ENCODE peak calls at places on chromosomes 12 and 14, in eight cellular contexts. S, A, X, D, B, N, C and U are unnamed samples. For H3K36me3 and H3K27me3, the result is how much of the 10 kb centered on the place peaks cover.

GRCh38 chr14:63543826-63544320 is 696 bp upstream of the PPP2R5E start:
- DNase-seq in A (peak), X (no peak), B (no peak), D (no peak), C (no peak), N (no peak), S (no peak), U (no peak)

GRCh38 chr12:27940756-27941402 is 31.7 kb downstream of the PTHLH start:
- DNase-seq in C (peak), X (peak), N (peak), S (peak), A (peak), B (peak), D (peak), U (peak)

GRCh38 chr12:68530965-68531364 is 79.7 kb upstream of the RAP1B start:
- DNase-seq in S (no peak), N (no peak), D (no peak), A (peak), C (no peak), B (no peak), X (no peak), U (no peak)

GRCh38 chr12:105748806-105749600 is 389.8 kb downstream of the NUAK1 start:
- DNase-seq in X (no peak), S (no peak), N (no peak), B (peak), C (no peak), D (no peak), A (peak), U (no peak)

GRCh38 chr12:60201891-60202290 is 606.1 kb downstream of the SLC16A7 start:
- DNase-seq in S (no peak), X (no peak), N (no peak), B (no peak), D (no peak), A (peak), C (no peak), U (no peak)

GRCh38 chr12:95202691-95203476 is 14.4 kb downstream of the FGD6 start:
- DNase-seq in S (no peak), B (peak), N (no peak), C (no peak), D (no peak), A (no peak), X (no peak), U (no peak)

GRCh38 chr14:45893127-45893526 is 640.1 kb upstream of the MIS18BP1 start:
- DNase-seq in B (no peak), S (no peak), X (no peak), A (no peak), D (no peak), C (no peak), N (no peak), U (no peak)

GRCh38 chr14:83842536-83842935 is 1687.4 kb upstream of the FLRT2 start:
- DNase-seq in C (no peak), X (no peak), S (no peak), N (no peak), B (no peak), D (no peak), A (no peak), U (no peak)

GRCh38 chr14:49089078-49089477 is 497.1 kb downstream of the RPS29 start:
- DNase-seq in S (no peak), C (no peak), N (no peak), A (no peak), D (no peak), X (no peak), B (no peak), U (no peak)

GRCh38 chr12:2267624-2268477 is 215.1 kb downstream of the CACNA1C start:
- DNase-seq in X (no peak), D (peak), A (peak), B (no peak), N (no peak), S (no peak), C (no peak), U (no peak)

GRCh38 chr12:27003421-27004311 is 10.5 kb downstream of the TM7SF3 start:
- DNase-seq in D (no peak), A (no peak), S (no peak), N (no peak), C (no peak), B (no peak), X (no peak), U (no peak)

GRCh38 chr12:100391856-100392255 is 35.0 kb downstream of the SLC17A8 start:
- DNase-seq in X (no peak), B (peak), C (no peak), S (no peak), N (no peak), D (no peak), A (peak), U (peak)

GRCh38 chr12:127241056-127241830 is 1025.7 kb upstream of the TMEM132C start:
- DNase-seq in C (no peak), D (no peak), S (no peak), A (no peak), B (no peak), N (no peak), X (no peak), U (no peak)

GRCh38 chr12:66438601-66439000 is 136.3 kb downstream of the HELB start:
- DNase-seq in B (no peak), N (no peak), X (no peak), A (peak), D (no peak), C (no peak), S (no peak), U (no peak)

GRCh38 chr14:58464652-58465051 is 37.1 kb downstream of the KIAA0586 start:
- DNase-seq in C (no peak), D (no peak), X (no peak), B (no peak), N (no peak), S (no peak), A (no peak), U (no peak)
- H3K36me3 ChIP-seq in C (half or more), D (under half), X (half or more), B (under half), N (under half), S (half or more), A (half or more), U (under half)

GRCh38 chr12:131600160-131600532 is 110.7 kb upstream of the SFSWAP start:
- DNase-seq in D (no peak), C (no peak), S (no peak), X (no peak), A (no peak), B (no peak), N (no peak), U (no peak)
- H3K27me3 ChIP-seq in D (under half), C (under half), S (under half), X (under half), A (under half), B (under half), N (under half), U (under half)

DNA sequence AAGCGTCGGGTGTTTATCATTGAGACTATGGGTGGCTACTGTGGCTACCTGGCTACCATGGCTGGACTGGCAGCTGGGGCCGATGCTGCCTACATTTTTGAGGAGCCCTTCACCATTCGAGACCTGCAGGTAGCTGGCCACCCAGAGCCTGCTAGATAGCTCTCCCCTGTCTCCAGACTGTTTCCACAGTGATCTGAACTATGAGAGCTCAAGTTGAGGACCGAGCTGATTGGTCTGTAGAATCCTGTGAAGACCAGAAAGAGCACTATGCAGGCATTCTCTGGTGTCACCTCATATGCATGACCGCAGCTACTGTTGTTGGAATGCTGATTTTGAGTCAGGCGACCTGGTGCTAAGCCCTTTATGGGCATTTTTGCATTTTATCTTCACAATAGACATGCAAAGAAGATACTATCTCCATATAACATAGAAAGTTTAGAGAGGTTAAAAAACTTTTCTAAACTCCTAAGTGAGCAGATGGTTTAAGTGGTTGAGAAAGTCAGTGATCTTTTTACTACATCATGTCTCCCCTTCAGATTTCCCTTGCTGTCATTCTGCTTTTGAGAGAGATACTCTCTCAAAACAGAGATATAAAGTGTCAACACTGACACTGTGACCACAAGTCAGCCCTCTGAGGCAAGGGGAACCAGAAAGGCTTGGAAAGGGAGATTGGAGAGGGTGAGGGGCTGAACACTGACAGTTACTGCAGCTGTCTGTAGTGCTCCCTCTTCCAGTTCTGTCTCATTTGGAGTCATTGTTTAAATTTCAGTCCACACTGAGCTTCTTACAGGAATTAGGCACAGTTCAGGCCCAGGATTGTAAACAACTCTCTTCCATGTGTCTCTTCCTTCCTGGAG is 14.3 kb downstream of the ASB8 start:
- DNase-seq in S (no peak), B (no peak), N (no peak), D (peak), C (no peak), X (no peak), A (no peak), U (no peak)
- H3K36me3 ChIP-seq in S (half or more), B (under half), N (half or more), D (under half), C (half or more), X (half or more), A (half or more), U (under half)

DNA sequence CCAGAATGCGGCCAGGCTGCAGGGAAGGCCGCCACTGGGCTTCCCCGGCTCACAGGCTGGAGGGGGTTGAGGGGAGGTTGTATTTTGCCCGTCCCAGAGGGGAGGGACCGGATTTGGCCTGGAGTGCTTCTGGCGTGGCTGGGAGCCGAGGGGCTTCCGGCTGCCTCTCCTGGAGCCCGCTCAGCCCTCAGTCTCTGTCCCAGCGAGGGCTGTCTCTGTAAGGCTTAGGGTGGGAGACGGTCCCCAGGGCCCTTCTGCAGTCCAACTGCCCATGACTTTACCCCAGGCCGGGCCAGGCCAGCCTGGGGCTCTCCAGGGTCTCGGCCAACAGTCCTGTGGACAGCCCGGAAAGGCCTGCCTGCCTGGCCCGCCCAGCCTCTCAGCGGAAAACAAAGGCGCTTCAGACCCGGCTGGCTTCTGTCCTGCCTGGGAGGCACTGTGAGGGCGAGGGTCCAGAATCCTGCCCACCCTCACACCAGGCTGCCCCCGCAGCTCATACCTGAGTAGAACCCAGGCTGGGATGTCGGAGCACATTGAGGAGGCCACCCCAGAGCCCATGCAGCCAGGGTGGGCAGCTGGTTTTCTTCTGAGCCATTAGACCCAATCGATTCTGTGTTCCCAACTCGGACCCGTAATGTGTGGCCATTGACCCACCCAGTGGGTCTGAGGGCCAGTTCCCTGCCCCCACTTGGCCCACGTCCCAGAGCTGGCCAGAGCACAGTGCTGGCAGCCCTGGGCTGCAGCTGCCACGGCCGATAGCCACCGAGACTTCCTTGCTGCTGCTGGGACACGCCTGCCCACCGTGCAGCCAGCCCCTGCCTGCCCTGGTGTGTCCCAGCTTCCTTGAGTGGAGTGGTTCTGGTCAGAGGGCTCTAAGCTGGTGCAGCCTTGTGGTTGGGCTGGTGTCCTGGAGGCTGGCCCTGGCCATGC is 1.6 kb downstream of the CRIP2 start:
- DNase-seq in B (no peak), D (peak), A (no peak), C (peak), S (no peak), N (no peak), X (no peak), U (no peak)
- H3K27me3 ChIP-seq in B (under half), D (half or more), A (under half), C (under half), S (under half), N (under half), X (under half), U (under half)

GRCh38 chr12:22668441-22668840 is 43.5 kb downstream of the ETNK1 start:
- DNase-seq in C (peak), S (no peak), X (no peak), A (no peak), B (no peak), D (no peak), N (no peak), U (no peak)
- H3K36me3 ChIP-seq in C (under half), S (half or more), X (under half), A (under half), B (under half), D (under half), N (under half), U (under half)

GRCh38 chr12:109734219-109735000 is 20.8 kb downstream of the FAM222A start:
- DNase-seq in S (no peak), A (no peak), N (no peak), X (no peak), C (peak), B (peak), D (peak), U (no peak)

GRCh38 chr12:109731806-109732205 is 18.2 kb downstream of the FAM222A start:
- DNase-seq in D (no peak), X (no peak), S (no peak), N (no peak), A (no peak), B (peak), C (peak), U (no peak)

GRCh38 chr12:109731231-109731731 is 17.7 kb downstream of the FAM222A start:
- DNase-seq in S (no peak), A (no peak), D (no peak), N (no peak), C (peak), X (no peak), B (peak), U (no peak)

GRCh38 chr12:109730306-109731145 is 16.9 kb downstream of the FAM222A start:
- DNase-seq in A (no peak), D (no peak), C (peak), X (no peak), N (no peak), S (no peak), B (peak), U (no peak)

GRCh38 chr12:109732321-109733305 is 19.0 kb downstream of the FAM222A start:
- DNase-seq in X (no peak), B (peak), S (no peak), A (no peak), D (no peak), N (no peak), C (peak), U (no peak)
- H3K27me3 ChIP-seq in X (under half), B (under half), S (under half), A (half or more), D (under half), N (under half), C (under half), U (under half)

GRCh38 chr12:109151457-109151856 is 35.1 kb downstream of the ACACB start:
- DNase-seq in S (no peak), N (no peak), C (no peak), A (no peak), X (no peak), D (no peak), B (peak), U (no peak)

GRCh38 chr12:109156586-109156985 is 40.2 kb downstream of the ACACB start:
- DNase-seq in N (no peak), C (no peak), X (no peak), D (no peak), S (no peak), B (peak), A (no peak), U (no peak)

GRCh38 chr12:109154485-109155438 is 38.4 kb downstream of the ACACB start:
- DNase-seq in C (peak), B (peak), A (peak), N (peak), X (peak), D (peak), S (peak), U (peak)

GRCh38 chr12:109156036-109156435 is 39.6 kb downstream of the ACACB start:
- DNase-seq in X (no peak), C (no peak), A (no peak), N (no peak), D (no peak), S (no peak), B (peak), U (no peak)

DNA sequence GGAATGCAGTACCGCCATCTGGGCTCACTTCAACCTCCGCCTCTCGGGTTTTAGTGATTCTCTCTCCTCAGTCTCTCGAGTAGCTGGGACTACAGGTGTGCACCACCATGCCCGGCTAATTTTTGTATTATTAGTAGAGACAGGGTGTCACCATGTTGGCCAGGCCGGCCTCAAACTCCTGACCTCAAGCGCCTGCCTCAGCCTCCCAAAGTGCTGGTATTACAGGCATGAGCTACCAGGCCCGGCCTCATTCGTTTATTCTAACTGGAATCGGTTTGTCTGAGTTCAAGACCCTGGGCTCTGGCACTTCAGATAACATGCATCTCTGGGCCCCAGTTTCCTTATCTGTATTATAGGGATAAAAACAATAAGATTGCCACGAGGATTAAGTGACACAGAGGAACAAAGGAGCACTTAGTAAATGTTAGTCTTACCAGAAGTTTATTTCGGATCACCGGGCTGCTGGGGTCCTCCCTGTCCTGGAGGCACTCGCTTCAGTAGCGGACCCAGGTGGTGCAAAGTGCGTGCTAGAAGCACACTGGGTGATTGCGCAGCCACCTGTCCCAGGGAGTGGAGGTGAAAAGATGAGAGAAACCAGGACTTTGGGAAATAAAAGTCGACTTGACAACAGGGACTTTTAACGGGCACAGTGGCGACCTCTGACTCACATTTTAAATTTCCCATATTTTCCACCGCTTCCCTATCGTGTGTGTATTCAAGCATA is 37.5 kb downstream of the ACACB start:
- DNase-seq in S (peak), B (peak), X (no peak), A (no peak), N (no peak), C (no peak), D (peak), U (peak)
- H3K36me3 ChIP-seq in S (under half), B (under half), X (under half), A (under half), N (under half), C (under half), D (under half), U (under half)

DNA sequence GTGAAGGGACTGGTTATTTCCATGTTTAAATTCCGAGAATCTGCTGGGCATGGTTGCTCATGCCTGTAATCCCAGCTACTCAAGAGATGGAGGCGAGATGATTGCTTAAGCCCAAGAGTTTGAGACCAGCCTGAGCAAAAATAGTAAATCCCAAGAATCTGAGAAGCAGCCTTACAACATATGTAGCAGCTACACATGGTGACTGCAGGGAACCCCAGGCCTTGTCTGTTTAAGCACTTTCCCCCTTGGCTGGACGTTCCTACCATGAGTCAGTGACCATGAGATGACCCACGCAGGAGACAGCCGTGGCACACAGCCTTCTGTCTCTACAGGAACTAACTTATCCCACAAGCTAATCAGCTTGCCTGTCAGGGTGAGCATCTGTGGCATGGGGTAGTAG is 5.5 kb upstream of the SLC24A4 start:
- DNase-seq in A (no peak), N (no peak), X (no peak), B (no peak), C (no peak), D (no peak), S (no peak), U (no peak)
- H3K27me3 ChIP-seq in A (under half), N (under half), X (under half), B (under half), C (under half), D (under half), S (under half), U (under half)

GRCh38 chr12:50201987-50202521 is 34.9 kb upstream of the CERS5 start:
- DNase-seq in S (no peak), A (peak), N (peak), D (peak), B (no peak), X (no peak), C (no peak), U (peak)
- H3K36me3 ChIP-seq in S (half or more), A (half or more), N (under half), D (under half), B (under half), X (half or more), C (half or more), U (under half)